ENCODE peak calls at places on chromosomes 4 and X, in five cellular contexts. X is upper lobe of left lung, U is fibroblast of lung, H is transverse colon, M is gastrocnemius medialis. O is an unnamed sample.
A peak's percentile ranks its signal among the peaks of the same experiment; 100 is the strongest.

GRCh38 chr4:126960760-126961159 is 672.0 kb upstream of the INTU start:
- DNase-seq in X (no peak), U (no peak), H (no peak), M (no peak), O (no peak)

GRCh38 chr4:76984127-76984526 is 34.6 kb downstream of the SEPTIN11 start:
- DNase-seq in X (no peak), U (peak; percentile 59), H (no peak), M (no peak), O (peak; percentile 64)

GRCh38 chr4:106773106-106773905 is 262.8 kb downstream of the DKK2 start:
- DNase-seq in X (no peak), U (peak; percentile 57), H (no peak), M (no peak), O (no peak)

GRCh38 chrX:19344661-19345060 is 934 bp downstream of the PDHA1 start:
- DNase-seq in X (no peak), U (no peak), H (no peak), M (no peak), O (no peak)

GRCh38 chrX:95675011-95675410 is 1009.6 kb upstream of the DIAPH2 start:
- DNase-seq in X (no peak), U (no peak), H (no peak), M (no peak), O (no peak)

GRCh38 chr4:147019061-147019460 is 73.4 kb upstream of the TTC29 start:
- DNase-seq in X (peak; percentile 69), U (peak; percentile 31), H (peak; percentile 59), M (peak; percentile 13), O (peak; percentile 65)

GRCh38 chr4:6277935-6278800 is 8.5 kb downstream of the WFS1 start:
- DNase-seq in X (no peak), U (peak; percentile 3), H (no peak), M (no peak), O (no peak)

GRCh38 chr4:176436500-176436973 is 116.8 kb downstream of the SPCS3 start:
- DNase-seq in X (no peak), U (peak; percentile 96), H (no peak), M (no peak), O (peak; percentile 62)

GRCh38 chrX:19245711-19246269 is 97.9 kb upstream of the PDHA1 start:
- DNase-seq in X (no peak), U (no peak), H (no peak), M (no peak), O (no peak)

GRCh38 chrX:126165721-126166401 is at the start of gene DCAF12L2:
- DNase-seq in X (no peak), U (no peak), H (no peak), M (no peak), O (no peak)
- H3K4me3 ChIP-seq in X (peak within 1 kb of the TSS; percentile 29), U (no peak within 1 kb of the TSS), H (peak within 1 kb of the TSS; percentile 16), M (peak within 1 kb of the TSS; percentile 25), O (no peak within 1 kb of the TSS)

DNA sequence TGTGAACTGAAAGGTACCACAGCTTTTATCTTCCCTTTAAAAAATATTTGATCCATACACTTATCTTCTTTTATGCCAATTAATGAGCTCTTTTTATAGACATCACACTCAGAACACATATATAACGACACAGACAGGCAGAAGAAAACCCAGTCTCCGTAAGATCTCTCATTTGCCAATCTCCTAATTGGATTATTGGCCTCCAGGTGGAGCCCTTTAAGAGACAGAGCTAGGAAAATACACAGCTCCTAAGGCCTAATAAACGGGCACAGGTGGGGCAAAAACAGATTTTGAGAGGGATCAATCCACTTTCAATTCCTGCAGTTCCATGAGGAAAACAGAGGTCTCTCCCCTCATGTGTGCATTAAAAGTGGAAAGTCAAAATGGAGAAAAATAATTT is 1495.4 kb downstream of the RPA4 start:
- DNase-seq in X (no peak), U (no peak), H (no peak), M (no peak), O (no peak)
- TF ChIP-seq CTCF in X (no peak), U (no peak), H (no peak), M (no peak), O (no peak)

DNA sequence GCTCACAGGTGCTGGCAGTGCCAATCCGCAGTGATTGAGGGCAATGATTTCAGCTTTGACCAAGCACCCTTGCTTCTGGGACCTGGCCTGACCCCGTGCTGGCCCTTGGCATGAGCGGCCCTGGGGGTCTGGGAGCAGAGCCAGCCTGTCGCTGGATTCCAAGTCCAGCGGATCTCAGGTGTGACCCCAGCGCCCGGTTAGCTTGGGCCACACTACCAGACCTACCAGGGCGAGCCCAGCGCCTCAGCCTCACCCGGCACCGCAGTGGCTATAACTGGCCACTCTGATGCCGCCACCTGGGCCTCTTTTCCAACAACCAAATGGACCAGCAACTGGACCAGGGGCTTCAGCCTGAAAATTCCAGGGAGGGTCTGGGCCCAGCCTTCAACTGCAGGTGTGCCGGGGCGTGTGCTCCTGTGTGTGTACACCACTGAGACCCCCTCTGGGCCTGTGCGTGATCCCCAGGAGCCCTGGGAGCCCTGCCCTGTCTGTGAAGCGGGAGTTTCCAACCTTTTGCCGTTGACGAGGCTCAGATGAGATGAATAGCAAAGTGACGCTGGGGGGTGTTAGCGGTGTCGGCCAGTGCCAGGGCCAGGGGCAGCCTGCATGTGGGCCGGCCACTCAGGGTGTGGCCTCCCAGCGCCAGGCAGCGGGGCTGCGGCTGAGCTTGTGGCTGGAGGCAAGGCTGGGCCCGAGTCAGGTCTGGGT is 658 bp downstream of the SH3TC1 start:
- DNase-seq in X (no peak), U (no peak), H (peak; percentile 42), M (no peak), O (peak; percentile 28)
- H3K4me3 ChIP-seq in X (peak overlapping the region; percentile 53), U (peak overlapping the region; percentile 38), H (peak overlapping the region; percentile 21), M (peak overlapping the region; percentile 32), O (peak overlapping the region; percentile 66)

GRCh38 chr4:13430834-13431568 is 53.1 kb downstream of the RAB28 start:
- DNase-seq in X (no peak), U (no peak), H (no peak), M (no peak), O (no peak)
- TF ChIP-seq CTCF in X (no peak), U (no peak), H (peak; percentile 24), M (no peak), O (peak; percentile 38)

DNA sequence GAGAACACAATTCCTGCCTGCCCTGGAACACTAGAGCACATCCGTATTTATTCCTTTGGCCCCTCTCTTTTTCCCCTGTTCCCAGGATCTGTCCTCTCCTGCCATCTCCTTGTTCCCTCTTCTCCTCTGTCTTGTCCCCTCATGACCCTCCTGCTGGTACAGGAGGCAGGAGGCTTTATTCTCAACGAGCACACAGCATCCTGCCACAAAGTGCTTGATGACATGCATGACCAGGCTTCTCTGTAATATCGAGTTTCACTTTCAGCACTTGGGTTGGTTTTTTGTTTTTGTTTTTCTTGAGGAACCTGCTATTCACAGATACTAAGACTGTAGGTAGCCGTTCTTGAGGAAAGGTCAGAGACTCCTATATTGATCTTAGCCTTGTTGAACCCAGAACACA is 35.3 kb downstream of the NALF2 start:
- DNase-seq in X (no peak), U (no peak), H (no peak), M (no peak), O (no peak)
- H3K4me3 ChIP-seq in X (no peak overlapping the region), U (no peak overlapping the region), H (no peak overlapping the region), M (no peak overlapping the region), O (no peak overlapping the region)